ENCODE peak calls at places on chromosomes 5 and 9, in five cellular contexts. H is hepatocyte, D is HCT116, X is A673, E is endothelial cell of umbilical vein. R is an unnamed sample.

GRCh38 chr9:126395439-126396212 is 69.0 kb downstream of the MVB12B start:
- DNase-seq in H (no peak), D (peak), X (no peak), E (peak), R (no peak)

GRCh38 chr5:124408738-124409453 is 337.5 kb downstream of the ZNF608 start:
- DNase-seq in H (no peak), D (no peak), X (no peak), E (no peak), R (no peak)

GRCh38 chr9:108913391-108913790 is 20.5 kb downstream of the ELP1 start:
- DNase-seq in H (no peak), D (no peak), X (no peak), E (no peak), R (no peak)

GRCh38 chr5:12023614-12024241 is 119.5 kb upstream of the CTNND2 start:
- DNase-seq in H (peak), D (no peak), X (peak), E (peak), R (peak)

GRCh38 chr9:92133949-92134604 is 18.9 kb upstream of the SPTLC1 start:
- DNase-seq in H (peak), D (peak), X (peak), E (peak), R (peak)

GRCh38 chr5:117559005-117559844 is 984.6 kb upstream of the SEMA6A start:
- DNase-seq in H (no peak), D (no peak), X (no peak), E (no peak), R (no peak)

GRCh38 chr9:123761905-123762605 is 167.9 kb downstream of the DENND1A start:
- DNase-seq in H (no peak), D (no peak), X (no peak), E (no peak), R (no peak)

GRCh38 chr9:3931996-3932906 is 367.6 kb downstream of the GLIS3 start:
- DNase-seq in H (no peak), D (no peak), X (no peak), E (no peak), R (no peak)

GRCh38 chr9:92345582-92345981 is 19.8 kb downstream of the CENPP start:
- DNase-seq in H (no peak), D (no peak), X (no peak), E (no peak), R (no peak)

GRCh38 chr5:137192293-137192743 is 306.8 kb downstream of the SPOCK1 start:
- DNase-seq in H (no peak), D (no peak), X (no peak), E (peak), R (no peak)

GRCh38 chr5:6832272-6832671 is 119.0 kb downstream of the TENT4A start:
- DNase-seq in H (no peak), D (no peak), X (no peak), E (no peak), R (no peak)
- TF ChIP-seq EZH2 in H (no peak), D (no peak), X (no peak), E (no peak), R (no peak)

GRCh38 chr5:122257000-122257399 is 55.0 kb upstream of the SNCAIP start:
- DNase-seq in H (no peak), D (no peak), X (no peak), E (no peak), R (no peak)

GRCh38 chr5:122256388-122256787 is 55.6 kb upstream of the SNCAIP start:
- DNase-seq in H (no peak), D (no peak), X (no peak), E (no peak), R (no peak)

GRCh38 chr5:122258840-122259239 is 53.2 kb upstream of the SNCAIP start:
- DNase-seq in H (no peak), D (no peak), X (no peak), E (no peak), R (no peak)

GRCh38 chr5:122259995-122260394 is 52.0 kb upstream of the SNCAIP start:
- DNase-seq in H (peak), D (no peak), X (no peak), E (no peak), R (no peak)

DNA sequence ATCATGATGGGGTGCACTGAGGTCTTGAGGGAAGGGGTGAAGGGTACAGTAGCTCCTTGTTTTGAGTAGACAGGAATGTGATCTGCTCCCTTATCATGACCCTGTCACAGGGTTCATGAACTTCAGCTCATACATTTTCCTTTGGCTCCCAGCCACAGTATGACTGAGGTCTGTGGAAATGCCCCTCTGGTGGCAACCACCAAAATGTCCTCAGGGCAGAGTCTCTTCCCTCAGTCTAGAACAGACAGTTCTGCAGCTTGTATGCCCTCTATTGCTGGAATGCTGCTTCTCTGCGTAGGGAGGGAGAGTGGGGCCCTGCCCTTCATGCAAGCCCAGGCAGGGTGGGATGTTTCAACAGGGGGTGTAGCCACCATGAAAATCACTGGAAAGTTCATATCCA is 53.8 kb upstream of the SNCAIP start:
- DNase-seq in H (no peak), D (no peak), X (no peak), E (no peak), R (no peak)
- H3K27ac ChIP-seq in H (no peak), D (no peak), X (no peak), E (no peak), R (no peak)

GRCh38 chr5:139394123-139394653 is 716 bp downstream of the PROB1 start:
- DNase-seq in H (peak), D (no peak), X (peak), E (peak), R (no peak)
- TF ChIP-seq EZH2 in H (peak), D (no peak), X (no peak), E (peak), R (no peak)

GRCh38 chr9:35350827-35351549 is 138.9 kb upstream of the RUSC2 start:
- DNase-seq in H (no peak), D (no peak), X (no peak), E (peak), R (no peak)

GRCh38 chr9:35353731-35354365 is 136.1 kb upstream of the RUSC2 start:
- DNase-seq in H (no peak), D (no peak), X (no peak), E (no peak), R (no peak)

GRCh38 chr9:35348109-35348508 is 141.8 kb upstream of the RUSC2 start:
- DNase-seq in H (no peak), D (no peak), X (no peak), E (no peak), R (no peak)

GRCh38 chr9:35350212-35350611 is 139.7 kb upstream of the RUSC2 start:
- DNase-seq in H (no peak), D (no peak), X (no peak), E (no peak), R (no peak)

DNA sequence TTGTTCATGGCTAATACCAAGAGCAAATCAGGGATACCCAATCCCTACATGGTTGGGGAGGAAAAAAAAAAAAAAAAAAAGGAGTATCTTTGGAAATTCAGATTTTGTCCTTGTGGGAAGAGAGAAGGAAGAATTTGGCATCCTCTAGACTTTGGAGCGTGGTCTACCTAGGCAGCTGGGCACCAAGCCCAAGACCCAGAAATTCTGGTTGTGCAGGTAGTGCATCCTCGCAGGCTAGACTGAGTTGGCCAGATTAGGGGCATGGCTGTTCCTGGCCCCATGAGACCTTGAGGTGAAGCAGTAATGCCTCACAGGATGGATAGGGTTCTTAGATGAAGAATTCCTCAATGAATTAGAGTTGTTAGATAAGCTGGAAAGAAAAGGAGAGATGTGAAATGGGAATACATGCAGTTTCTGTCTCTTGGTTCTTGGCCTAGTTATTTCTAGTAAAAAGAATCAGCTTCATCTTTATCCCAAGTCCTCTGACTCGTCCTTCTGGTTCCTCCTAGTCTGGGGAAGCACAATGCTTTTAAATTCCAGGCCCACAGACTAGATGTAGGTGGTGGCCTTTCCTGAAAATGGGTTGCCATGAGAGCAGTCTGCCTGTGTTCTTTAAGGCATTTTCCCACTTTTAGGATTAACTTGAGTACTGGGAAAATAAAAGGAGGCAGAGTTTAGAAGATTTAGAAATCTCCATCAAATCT is 140.5 kb upstream of the RUSC2 start:
- DNase-seq in H (no peak), D (no peak), X (no peak), E (no peak), R (no peak)
- H3K27ac ChIP-seq in H (no peak), D (no peak), X (no peak), E (no peak), R (no peak)

GRCh38 chr5:69093771-69094570 is at the start of gene SLC30A5:
- DNase-seq in H (peak), D (peak), X (peak), E (peak), R (peak)
- TF ChIP-seq EZH2 in H (no peak), D (no peak), X (no peak), E (no peak), R (no peak)

DNA sequence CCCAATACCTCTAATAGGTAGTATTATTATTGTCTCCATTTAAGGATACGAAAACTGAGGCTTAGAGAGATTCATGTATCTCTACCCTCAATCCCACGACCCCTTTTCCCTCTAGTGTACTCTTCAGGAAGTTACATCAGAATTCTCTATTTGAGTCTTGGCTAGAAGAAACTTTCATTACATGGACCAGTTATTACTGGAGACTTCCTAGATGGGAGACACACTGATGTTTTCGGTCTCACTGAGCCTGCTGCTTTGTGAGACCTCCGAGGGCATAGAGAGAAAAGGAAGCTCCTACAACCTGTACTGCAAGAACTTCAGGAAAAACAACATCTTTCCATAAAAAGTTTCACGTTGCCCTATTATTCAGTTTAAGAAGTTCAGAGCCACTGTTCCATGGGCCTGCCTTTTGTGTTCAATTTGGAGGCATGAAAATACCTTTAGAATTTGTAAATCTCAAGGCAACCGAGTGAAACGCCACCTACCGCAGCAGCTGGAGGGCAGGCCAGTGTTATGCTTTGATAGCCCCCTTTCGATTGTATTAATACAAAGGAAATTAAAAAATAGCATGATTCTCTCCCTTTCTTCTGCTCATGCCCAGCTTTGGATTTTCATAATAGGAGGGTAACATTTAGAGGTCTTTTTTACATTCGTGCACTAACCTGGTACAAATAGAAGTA is 223.3 kb downstream of the EBF1 start:
- DNase-seq in H (no peak), D (no peak), X (no peak), E (no peak), R (no peak)
- H3K27ac ChIP-seq in H (no peak), D (no peak), X (no peak), E (no peak), R (peak)

DNA sequence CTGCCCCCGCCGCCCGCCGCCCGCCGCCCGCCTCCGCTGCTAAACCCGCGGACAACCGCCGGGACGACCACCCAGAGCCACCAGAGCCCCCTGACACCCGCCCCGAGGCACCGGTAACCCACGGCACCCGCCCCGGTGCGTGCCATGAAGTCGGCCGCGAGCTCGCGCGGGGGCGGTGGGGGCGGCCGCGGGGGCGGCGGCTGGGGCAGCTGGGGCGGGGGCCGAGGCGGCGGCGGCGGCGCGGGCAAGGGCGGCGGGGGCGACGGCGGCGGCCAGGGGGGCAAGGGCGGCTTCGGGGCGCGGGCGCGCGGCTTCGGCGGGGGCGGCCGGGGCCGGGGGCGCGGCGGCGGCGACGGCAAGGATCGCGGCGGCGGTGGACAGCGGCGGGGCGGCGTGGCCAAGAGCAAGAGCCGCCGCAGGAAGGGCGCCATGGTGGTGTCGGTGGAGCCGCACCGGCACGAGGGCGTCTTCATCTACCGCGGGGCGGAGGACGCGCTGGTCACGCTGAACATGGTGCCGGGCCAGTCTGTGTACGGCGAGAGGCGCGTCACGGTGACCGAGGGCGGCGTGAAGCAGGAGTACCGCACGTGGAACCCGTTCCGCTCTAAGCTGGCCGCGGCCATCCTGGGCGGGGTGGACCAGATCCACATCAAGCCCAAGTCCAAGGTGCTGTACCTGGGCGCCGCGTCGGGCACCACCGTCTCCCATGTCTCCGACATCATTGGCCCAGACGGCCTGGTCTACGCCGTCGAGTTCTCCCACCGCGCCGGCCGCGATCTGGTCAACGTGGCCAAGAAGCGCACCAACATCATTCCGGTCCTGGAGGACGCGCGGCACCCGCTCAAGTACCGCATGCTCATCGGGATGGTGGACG is 493 bp downstream of the FBLL1 start:
- DNase-seq in H (peak), D (no peak), X (no peak), E (no peak), R (no peak)
- TF ChIP-seq EZH2 in H (no peak), D (no peak), X (no peak), E (peak), R (no peak)

DNA sequence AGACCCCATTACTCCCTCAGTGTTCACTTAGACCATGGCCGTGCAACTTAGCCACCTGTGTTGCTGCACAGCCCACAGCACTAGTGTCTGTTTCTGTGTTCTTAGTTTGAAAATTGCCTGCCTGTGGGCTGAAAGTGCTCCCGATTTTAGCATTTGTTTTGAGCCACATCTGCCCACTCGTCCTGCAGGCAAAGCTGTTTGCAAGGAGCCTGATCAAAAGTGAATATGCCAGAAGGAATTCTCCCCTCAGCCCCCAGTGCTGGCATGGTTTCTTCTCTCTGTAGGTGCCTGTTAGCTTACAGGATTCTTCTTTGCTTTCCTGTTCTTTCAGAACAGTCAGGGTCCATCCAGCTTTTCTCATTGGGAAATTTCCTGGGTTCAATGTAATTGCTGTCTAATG is 111.3 kb upstream of the CKMT2 start:
- DNase-seq in H (no peak), D (no peak), X (no peak), E (no peak), R (no peak)
- H3K27ac ChIP-seq in H (no peak), D (no peak), X (peak), E (no peak), R (no peak)

DNA sequence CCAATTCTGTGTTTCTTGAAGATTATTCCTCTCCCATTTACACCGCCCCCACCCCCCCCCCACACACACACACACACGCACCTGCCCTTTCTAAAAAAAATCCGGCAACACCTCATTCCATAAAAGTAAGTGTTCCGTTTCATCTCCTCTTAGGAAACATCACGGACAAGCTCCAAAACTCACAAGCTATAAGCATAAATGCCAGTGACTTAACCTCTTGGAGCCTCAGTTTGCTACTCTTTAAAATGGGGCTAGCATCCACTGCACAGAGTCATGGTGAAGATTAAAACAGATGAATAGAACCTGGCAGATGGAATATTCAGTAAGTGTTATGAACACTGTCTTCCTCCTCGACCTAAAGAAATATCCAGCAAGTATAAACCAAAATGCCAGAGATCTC is 70.5 kb downstream of the PCDH1 start:
- DNase-seq in H (no peak), D (no peak), X (no peak), E (no peak), R (no peak)
- TF ChIP-seq EZH2 in H (no peak), D (no peak), X (no peak), E (no peak), R (no peak)

R was measured in SK-N-MC.